ENCODE peak calls at places on chromosomes 2 and 18, in four cellular contexts. B, G, I and E are unnamed samples.

GRCh38 chr2:119522561-119523110 is 1.6 kb downstream of the SCTR start:
- DNase-seq in B (no peak), G (no peak), I (peak), E (no peak)

GRCh38 chr18:75915941-75916640 is 488.6 kb upstream of the SMIM21 start:
- DNase-seq in B (no peak), G (no peak), I (peak), E (no peak)

GRCh38 chr2:3728104-3729054 is 25.0 kb downstream of the DCDC2C start:
- DNase-seq in B (peak), G (no peak), I (no peak), E (no peak)

GRCh38 chr2:238967031-238967977 is 119.4 kb downstream of the TWIST2 start:
- DNase-seq in B (no peak), G (no peak), I (peak), E (no peak)

GRCh38 chr18:48819781-48820482 is 130.8 kb downstream of the SMAD7 start:
- DNase-seq in B (no peak), G (peak), I (no peak), E (no peak)

GRCh38 chr2:199356412-199356811 is 101.3 kb downstream of the SATB2 start:
- DNase-seq in B (no peak), G (no peak), I (no peak), E (no peak)

GRCh38 chr18:78246041-78246440 is 733.6 kb upstream of the SALL3 start:
- DNase-seq in B (no peak), G (no peak), I (no peak), E (no peak)

GRCh38 chr18:2932247-2933181 is 80.4 kb downstream of the LPIN2 start:
- DNase-seq in B (peak), G (no peak), I (peak), E (no peak)

GRCh38 chr2:49914281-49914680 is 760.0 kb upstream of the FSHR start:
- DNase-seq in B (no peak), G (no peak), I (no peak), E (no peak)

GRCh38 chr2:120441744-120442471 is 96.0 kb downstream of the INHBB start:
- DNase-seq in B (no peak), G (no peak), I (no peak), E (peak)

GRCh38 chr2:112494839-112495238 is 12.9 kb downstream of the TTL start:
- DNase-seq in B (no peak), G (no peak), I (no peak), E (no peak)

GRCh38 chr2:64586883-64587481 is 62.9 kb downstream of the AFTPH start:
- DNase-seq in B (peak), G (no peak), I (no peak), E (no peak)

DNA sequence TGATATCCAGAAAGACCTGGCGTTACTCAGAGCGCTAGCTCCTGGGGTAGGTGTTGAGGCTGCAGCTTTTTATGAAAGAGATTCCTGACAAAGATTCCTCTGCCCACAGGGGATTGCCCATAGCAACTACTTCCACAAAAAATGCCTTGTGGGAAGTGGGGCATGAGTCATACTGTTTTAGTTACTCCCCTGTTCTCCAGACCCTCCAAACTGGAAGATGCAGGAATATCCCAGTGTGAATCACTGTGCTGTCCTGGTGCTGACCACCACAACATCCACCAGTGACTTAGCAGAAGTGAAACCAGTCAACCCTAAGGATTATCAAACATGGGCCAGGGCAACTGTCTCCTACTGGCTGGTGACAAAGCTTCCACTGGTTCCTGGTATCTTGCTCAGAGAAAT is 61.8 kb downstream of the CDH2 start:
- DNase-seq in B (peak), G (no peak), I (no peak), E (no peak)
- H3K4me3 ChIP-seq in B (no peak), G (no peak), I (no peak), E (no peak)

DNA sequence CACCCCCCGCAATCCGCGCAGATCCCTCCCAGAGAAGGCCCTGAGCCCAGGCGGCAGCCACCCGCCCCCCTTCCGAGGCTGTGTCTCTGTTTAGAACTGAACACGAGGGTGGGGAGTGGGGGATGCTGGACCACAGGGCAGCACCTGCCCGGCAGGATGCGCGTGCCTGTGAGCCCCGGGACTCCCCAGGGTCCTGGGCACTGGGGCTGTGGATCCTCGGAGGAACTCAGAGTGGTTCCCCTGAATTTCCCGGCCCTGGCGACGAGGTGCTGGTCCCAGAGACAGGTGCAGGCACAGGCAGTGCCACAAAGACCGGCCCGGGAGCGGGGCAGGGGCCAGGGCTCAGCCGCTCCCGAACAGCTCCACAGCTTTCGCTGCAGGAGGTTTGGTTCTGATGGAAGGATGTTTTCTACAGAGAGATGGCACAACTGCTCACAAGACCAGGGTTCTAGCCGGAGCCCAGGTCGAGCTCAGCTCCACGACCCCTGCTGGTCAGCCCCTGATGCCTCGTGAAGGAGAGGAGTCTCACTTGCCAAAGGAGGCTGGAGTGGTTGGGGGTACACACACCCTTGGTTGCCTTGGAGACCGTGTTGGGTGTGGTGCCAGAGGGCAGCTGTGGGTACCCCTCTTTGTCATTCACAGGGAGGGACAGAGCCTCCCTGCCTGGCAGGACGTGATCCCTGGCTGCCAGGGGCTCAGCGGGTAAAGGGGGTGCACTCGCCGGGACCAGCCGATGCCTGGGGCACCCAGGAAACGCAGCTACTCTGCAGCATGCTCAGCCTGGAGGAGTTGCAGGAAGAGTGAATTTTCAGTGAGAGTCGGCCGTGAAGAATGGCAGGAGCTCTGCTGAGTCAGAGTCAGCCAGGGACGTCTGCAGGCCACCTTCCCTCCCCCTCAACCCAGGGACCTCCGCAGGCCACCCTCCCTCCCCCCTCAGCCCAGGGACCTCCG is 4.4 kb upstream of the NEU4 start:
- DNase-seq in B (no peak), G (no peak), I (peak), E (peak)
- H3K4me3 ChIP-seq in B (no peak), G (no peak), I (peak), E (no peak)

GRCh38 chr2:70310899-70311298 is 9.0 kb upstream of the FAM136A start:
- DNase-seq in B (no peak), G (no peak), I (no peak), E (no peak)
- H3K4me3 ChIP-seq in B (no peak), G (no peak), I (no peak), E (no peak)

GRCh38 chr2:176078440-176079284 is 5.1 kb downstream of the EVX2 start:
- DNase-seq in B (no peak), G (no peak), I (no peak), E (no peak)
- H3K4me3 ChIP-seq in B (peak), G (no peak), I (no peak), E (no peak)

DNA sequence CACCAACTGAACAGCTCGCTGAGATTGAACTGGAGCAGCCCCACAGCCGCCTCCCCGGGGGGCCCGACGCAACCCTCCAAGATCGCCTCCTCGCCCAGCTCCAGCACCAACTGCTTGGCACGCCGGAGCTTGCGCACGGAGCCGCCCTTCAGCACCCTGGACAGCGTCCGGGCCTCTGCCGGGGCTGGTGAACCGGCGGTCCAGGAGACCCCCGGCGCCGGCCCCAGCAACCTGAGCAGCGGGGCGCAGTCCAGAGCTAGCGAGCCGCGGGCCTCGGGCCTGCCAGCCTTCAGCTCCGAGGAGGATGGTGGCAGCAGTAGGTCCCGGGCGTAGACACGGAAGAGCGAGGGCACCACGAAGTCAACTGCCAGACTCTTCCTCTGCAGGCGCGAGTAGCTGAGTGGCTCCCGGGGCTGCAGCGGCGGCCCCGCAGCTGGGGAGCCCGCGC is 1.2 kb downstream of the ALK start:
- DNase-seq in B (no peak), G (peak), I (no peak), E (no peak)
- H3K4me3 ChIP-seq in B (no peak), G (peak), I (peak), E (no peak)

GRCh38 chr2:231680992-231681852 is 27.1 kb upstream of the PTMA start:
- DNase-seq in B (no peak), G (peak), I (no peak), E (peak)
- H3K4me3 ChIP-seq in B (peak), G (peak), I (peak), E (peak)

DNA sequence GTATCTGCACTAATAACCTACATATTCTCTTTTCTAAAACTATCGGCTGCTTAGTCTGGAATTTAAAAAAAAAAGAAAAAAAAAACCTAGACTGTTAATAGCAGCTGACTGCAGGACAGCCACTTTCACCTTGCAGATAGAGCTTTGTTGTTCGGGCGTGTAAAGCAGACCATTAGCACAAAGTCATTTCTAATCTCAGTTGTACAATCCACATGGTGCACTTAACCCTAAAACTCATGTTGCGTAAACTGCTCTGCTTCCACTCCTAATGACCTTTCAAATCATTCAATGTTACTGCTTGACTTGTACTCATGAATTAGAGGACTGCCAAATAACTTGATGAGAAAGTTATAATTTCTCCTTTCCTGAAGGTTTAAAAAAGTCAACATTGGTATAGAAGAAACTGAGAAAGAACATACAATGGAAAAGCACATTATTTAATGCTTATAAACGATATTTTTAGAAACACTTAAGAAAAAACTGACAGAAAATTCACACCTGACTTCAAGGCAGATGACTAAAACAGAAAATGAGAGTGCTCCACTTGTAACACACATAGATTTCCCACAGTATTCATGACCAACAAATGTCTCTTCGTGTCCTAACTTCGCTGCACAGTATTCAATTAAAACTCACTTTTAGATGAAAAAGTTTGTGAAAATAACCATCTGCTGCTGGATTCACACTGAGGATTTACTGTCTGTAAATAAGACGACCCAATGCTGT is 2.6 kb downstream of the CDH2 start:
- DNase-seq in B (no peak), G (no peak), I (no peak), E (no peak)
- H3K4me3 ChIP-seq in B (peak), G (peak), I (peak), E (peak)

DNA sequence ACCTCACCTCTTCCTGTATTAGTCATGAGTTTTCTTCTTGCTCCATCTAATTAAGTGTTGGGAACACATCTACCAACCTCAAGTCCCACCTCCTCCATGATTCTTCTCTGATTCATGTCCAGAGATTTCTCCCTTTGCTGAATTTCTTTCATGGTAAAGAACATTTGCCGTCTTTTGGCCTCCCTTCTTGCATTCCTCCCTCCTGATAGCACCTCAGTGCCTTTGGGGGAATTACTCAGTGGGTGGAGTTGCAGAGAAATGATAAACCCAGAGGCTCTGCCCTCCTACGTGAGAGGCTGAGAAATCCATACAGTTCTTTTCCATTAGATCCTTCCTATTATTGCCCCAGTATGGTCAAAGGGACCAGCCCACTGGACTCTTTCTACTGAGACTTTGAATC is 651.9 kb downstream of the SLC4A3 start:
- DNase-seq in B (peak), G (no peak), I (no peak), E (no peak)
- H3K4me3 ChIP-seq in B (no peak), G (no peak), I (no peak), E (no peak)

GRCh38 chr2:5692561-5693287 is 540 bp downstream of the SOX11 start:
- DNase-seq in B (no peak), G (no peak), I (peak), E (no peak)

GRCh38 chr2:5691659-5692529 is at the start of gene SOX11:
- DNase-seq in B (peak), G (no peak), I (peak), E (no peak)

GRCh38 chr2:5695641-5696350 is 3.6 kb downstream of the SOX11 start:
- DNase-seq in B (no peak), G (no peak), I (peak), E (no peak)

GRCh38 chr2:5694016-5694690 is 2.0 kb downstream of the SOX11 start:
- DNase-seq in B (no peak), G (no peak), I (peak), E (no peak)

GRCh38 chr2:5693288-5694015 is 1.3 kb downstream of the SOX11 start:
- DNase-seq in B (no peak), G (no peak), I (peak), E (no peak)
- H3K4me3 ChIP-seq in B (no peak), G (no peak), I (peak), E (no peak)